ENCODE peak calls at places on chromosomes 3 and 15, in five cellular contexts. W is mesendoderm, G is H9, T is H1, Q is mesenchymal stem cell. D is an unnamed sample.

GRCh38 chr3:185958626-185959025 is 20.8 kb upstream of the TRA2B start:
- DNase-seq in W (no peak), G (no peak), T (no peak), Q (no peak), D (no peak)

GRCh38 chr15:47887181-47887580 is 169.9 kb downstream of the SEMA6D start:
- DNase-seq in W (no peak), G (no peak), T (no peak), Q (no peak), D (no peak)

GRCh38 chr3:58047806-58048205 is 39.6 kb downstream of the FLNB start:
- DNase-seq in W (peak), G (no peak), T (no peak), Q (peak), D (no peak)

GRCh38 chr15:52261498-52262242 is 33.9 kb downstream of the MYO5C start:
- DNase-seq in W (peak), G (peak), T (peak), Q (peak), D (peak)

GRCh38 chr3:190728574-190729246 is 133.8 kb downstream of the GMNC start:
- DNase-seq in W (no peak), G (no peak), T (no peak), Q (peak), D (no peak)

GRCh38 chr3:58044656-58045055 is 36.4 kb downstream of the FLNB start:
- DNase-seq in W (no peak), G (no peak), T (no peak), Q (peak), D (no peak)

GRCh38 chr3:65575376-65575840 is 463.3 kb downstream of the MAGI1 start:
- DNase-seq in W (no peak), G (no peak), T (no peak), Q (peak), D (no peak)

GRCh38 chr15:39301589-39301999 is 279.3 kb upstream of the THBS1 start:
- DNase-seq in W (no peak), G (no peak), T (no peak), Q (peak), D (no peak)

GRCh38 chr3:88879905-88880304 is 227.5 kb upstream of the EPHA3 start:
- DNase-seq in W (no peak), G (no peak), T (no peak), Q (no peak), D (no peak)

GRCh38 chr3:63974451-63974850 is 48.8 kb downstream of the PSMD6 start:
- DNase-seq in W (no peak), G (no peak), T (no peak), Q (no peak), D (no peak)

GRCh38 chr3:181316481-181316880 is 326.9 kb upstream of the DNAJC19 start:
- DNase-seq in W (peak), G (no peak), T (no peak), Q (no peak), D (peak)

GRCh38 chr3:50648297-50648696 is 26.4 kb upstream of the DOCK3 start:
- DNase-seq in W (peak), G (peak), T (no peak), Q (no peak), D (no peak)

GRCh38 chr3:16058511-16058910 is 116.0 kb upstream of the GALNT15 start:
- DNase-seq in W (no peak), G (no peak), T (no peak), Q (no peak), D (no peak)
- H3K18ac ChIP-seq in W (no peak), G (no peak), T (no peak), Q (no peak), D (no peak)

DNA sequence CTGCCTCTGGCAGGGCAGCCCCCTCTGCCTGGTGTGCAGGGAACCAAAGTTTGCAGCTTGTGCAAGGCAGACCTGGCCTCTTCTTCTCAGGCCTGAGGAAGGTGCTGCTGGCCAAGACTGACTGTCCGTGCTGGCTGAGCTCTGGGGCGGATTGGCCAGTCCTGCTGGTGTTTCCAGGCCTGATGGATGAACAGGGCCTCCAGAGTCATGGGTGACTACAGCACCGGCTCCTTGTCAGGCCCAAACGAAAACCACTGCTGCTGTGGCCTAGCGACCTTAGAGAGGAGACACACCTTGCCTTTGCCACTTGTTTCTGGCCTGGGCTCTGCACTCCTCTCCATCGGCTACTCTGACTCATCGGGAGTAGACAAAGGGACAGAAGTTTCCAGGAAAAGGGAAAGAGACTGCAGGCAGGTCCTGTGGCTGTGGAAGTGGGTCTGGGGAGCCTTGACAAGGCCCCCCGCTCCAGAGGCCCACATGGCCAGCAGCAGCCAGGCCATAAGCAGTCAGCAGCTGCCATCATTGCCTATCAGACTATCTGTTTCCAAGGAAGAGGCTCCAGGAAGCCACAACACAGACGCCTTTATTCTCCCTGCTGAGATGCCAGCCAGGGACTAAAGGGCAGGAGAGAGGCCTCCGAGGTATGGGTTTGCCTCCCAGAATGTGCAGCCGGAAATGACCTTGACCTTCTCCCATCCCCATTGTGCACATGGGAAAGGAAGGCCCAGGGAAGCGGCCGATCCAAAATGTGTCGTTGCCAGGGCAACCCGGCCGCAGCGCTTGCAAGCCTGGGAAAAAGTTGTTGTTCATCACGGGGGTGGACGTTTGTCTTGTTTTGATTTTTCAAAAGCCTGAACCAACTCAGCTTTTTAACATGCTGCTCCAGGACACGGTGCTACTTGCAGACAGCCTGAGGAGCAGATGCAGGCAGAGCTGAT is 160.5 kb downstream of the CHSY1 start:
- DNase-seq in W (no peak), G (no peak), T (no peak), Q (peak), D (no peak)
- H3K18ac ChIP-seq in W (no peak), G (no peak), T (peak), Q (peak), D (peak)

GRCh38 chr3:49005998-49006397 is 1.2 kb upstream of the WDR6 start:
- DNase-seq in W (no peak), G (no peak), T (no peak), Q (no peak), D (no peak)

GRCh38 chr3:49005298-49005680 is 1.9 kb upstream of the WDR6 start:
- DNase-seq in W (no peak), G (no peak), T (no peak), Q (no peak), D (no peak)

GRCh38 chr3:49007068-49007770 is at the start of gene WDR6:
- DNase-seq in W (peak), G (peak), T (peak), Q (peak), D (peak)

GRCh38 chr3:49007771-49008528 is 759 bp downstream of the WDR6 start:
- DNase-seq in W (peak), G (peak), T (peak), Q (peak), D (peak)

GRCh38 chr3:49006591-49007067 is 562 bp upstream of the WDR6 start:
- DNase-seq in W (no peak), G (no peak), T (no peak), Q (peak), D (no peak)
- H3K18ac ChIP-seq in W (no peak), G (peak), T (peak), Q (peak), D (peak)

GRCh38 chr15:81314378-81314777 is 9.6 kb downstream of the STARD5 start:
- DNase-seq in W (no peak), G (no peak), T (no peak), Q (no peak), D (no peak)

GRCh38 chr15:81311834-81312459 is 12.0 kb downstream of the STARD5 start:
- DNase-seq in W (no peak), G (no peak), T (no peak), Q (no peak), D (no peak)

GRCh38 chr15:81310480-81310879 is 13.5 kb downstream of the STARD5 start:
- DNase-seq in W (no peak), G (no peak), T (no peak), Q (no peak), D (no peak)

GRCh38 chr15:81313686-81314085 is 10.3 kb downstream of the STARD5 start:
- DNase-seq in W (no peak), G (no peak), T (no peak), Q (no peak), D (no peak)

DNA sequence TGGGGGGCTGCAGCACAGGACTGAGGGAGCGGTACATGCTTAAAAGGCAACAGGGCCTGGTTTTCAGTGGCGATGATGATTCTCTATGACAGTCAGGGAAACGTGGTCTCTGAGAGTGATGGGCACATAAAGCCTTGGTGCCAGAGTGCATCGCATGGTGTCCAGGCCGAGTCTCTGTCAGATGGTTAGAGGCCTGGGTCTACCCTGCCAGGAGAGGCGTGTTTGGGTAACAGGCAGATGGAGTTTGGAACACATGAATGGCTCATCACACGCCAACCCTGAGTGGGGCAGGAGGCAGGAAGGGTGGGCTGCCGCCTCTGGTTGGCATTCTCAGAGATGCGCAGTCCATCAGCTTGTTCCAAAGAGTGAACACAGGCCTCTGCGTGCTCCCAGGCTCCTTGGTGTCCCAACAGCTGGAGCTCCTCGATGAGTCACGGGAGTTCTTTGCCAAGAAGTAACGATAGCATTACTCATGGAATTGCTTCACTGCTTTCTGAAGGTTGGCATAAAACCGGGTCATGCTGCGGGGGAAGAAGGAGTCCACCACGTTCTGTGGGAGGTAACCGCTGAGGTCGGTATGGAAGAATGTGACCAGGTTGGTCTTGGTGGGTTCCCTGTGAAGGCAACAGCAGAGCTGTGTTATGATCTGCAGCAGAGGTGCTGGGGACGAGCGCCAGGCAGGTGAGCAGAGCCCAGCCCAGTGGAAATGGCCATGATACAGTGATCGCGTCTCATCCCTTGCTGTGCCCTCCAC is 11.0 kb downstream of the STARD5 start:
- DNase-seq in W (peak), G (no peak), T (no peak), Q (peak), D (no peak)
- H3K18ac ChIP-seq in W (no peak), G (no peak), T (no peak), Q (no peak), D (no peak)

GRCh38 chr3:160376681-160377080 is 22.3 kb downstream of the IFT80 start:
- DNase-seq in W (no peak), G (no peak), T (no peak), Q (no peak), D (no peak)
- H3K18ac ChIP-seq in W (no peak), G (no peak), T (no peak), Q (no peak), D (no peak)

DNA sequence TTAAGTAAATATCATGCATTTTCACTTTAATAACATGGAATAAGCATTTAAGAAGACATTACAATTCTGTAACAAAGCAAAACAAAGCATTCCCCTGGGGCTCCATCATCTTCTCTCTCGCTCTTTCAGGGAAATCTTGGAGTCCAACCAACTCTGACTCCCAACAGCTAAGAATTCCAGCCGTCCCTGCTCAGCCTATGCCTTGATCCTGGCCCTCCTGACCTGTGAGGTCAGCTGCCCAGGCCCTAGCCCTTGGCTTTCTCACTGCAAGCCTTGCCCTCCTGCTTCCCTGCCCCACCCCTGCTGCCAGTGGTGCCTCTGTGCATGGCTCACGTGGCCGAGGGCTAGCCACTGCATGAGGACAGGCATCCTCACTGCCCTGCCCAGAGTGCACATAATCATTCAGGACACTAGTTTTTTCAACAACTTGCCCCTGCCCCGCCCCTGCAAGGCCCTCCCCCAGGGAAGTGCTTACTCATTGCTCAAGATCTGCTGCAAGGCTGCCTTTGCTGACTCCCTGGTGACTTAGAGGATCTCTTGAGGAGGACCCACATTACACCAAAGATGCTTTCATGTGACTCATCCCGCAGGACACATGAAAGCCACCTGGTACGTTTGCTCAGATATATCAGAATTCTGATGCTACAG is 37.6 kb downstream of the MTMR10 start:
- DNase-seq in W (peak), G (peak), T (peak), Q (peak), D (no peak)
- H3K18ac ChIP-seq in W (no peak), G (no peak), T (no peak), Q (peak), D (peak)